ENCODE peak calls at places on chromosomes 2 and 18, in six cellular contexts. U is HuH-7; K is stimulated activated CD8-positive, alpha-beta memory T cell treated with anti-CD3 and anti-CD28 coated beads, Interleukin-7, amount 100 ng/mL, for 1 hour; R is body of pancreas; C is stimulated activated CD4-positive, alpha-beta T cell treated with anti-CD3 and anti-CD28 coated beads, Interleukin-1b, Interleukin-23, amount 100 ng/mL, for 24 hours; G is activated T-helper 1 cell treated with anti-CD3 and anti-CD28 coated beads, Interleukin-2, amount 50 U/mL, for 16 hours. V is an unnamed sample.

GRCh38 chr18:27750014-27750413 is 426.9 kb downstream of the CDH2 start:
- DNase-seq in K (no peak), G (no peak), R (peak; percentile 36), C (no peak), U (peak; percentile 31), V (no peak)

GRCh38 chr2:174218773-174219172 is 29.6 kb downstream of the OLA1 start:
- DNase-seq in K (no peak), U (no peak), G (no peak), R (no peak), C (no peak), V (no peak)

GRCh38 chr2:238875531-238876231 is 27.8 kb downstream of the TWIST2 start:
- DNase-seq in R (no peak), U (no peak), C (no peak), K (no peak), G (no peak), V (no peak)

GRCh38 chr18:74114206-74114605 is 33.4 kb downstream of the FBXO15 start:
- DNase-seq in U (no peak), C (no peak), R (no peak), G (no peak), K (no peak), V (no peak)

GRCh38 chr2:73134471-73134870 is 21.7 kb upstream of the RAB11FIP5 start:
- DNase-seq in K (no peak), R (no peak), C (no peak), U (no peak), G (no peak), V (no peak)

GRCh38 chr2:238128061-238129040 is 10.1 kb upstream of the KLHL30 start:
- DNase-seq in K (no peak), G (no peak), R (no peak), C (no peak), U (no peak), V (no peak)

GRCh38 chr2:156322681-156323211 is 9.8 kb downstream of the NR4A2 start:
- DNase-seq in R (no peak), C (no peak), G (no peak), U (no peak), K (no peak), V (peak; percentile 37)

GRCh38 chr2:63643486-63643885 is 54.7 kb downstream of the MDH1 start:
- DNase-seq in R (no peak), C (no peak), U (no peak), K (no peak), G (no peak), V (no peak)

GRCh38 chr2:116489944-116490343 is 1324.5 kb upstream of the DDX18 start:
- DNase-seq in R (no peak), K (no peak), U (no peak), C (no peak), G (no peak), V (no peak)

GRCh38 chr2:64857581-64858471 is 131.4 kb upstream of the SLC1A4 start:
- DNase-seq in C (no peak), G (no peak), U (no peak), K (no peak), R (peak; percentile 24), V (no peak)

GRCh38 chr18:63138469-63139340 is 180.9 kb downstream of the BCL2 start:
- DNase-seq in G (no peak), C (no peak), R (no peak), K (no peak), U (no peak), V (peak; percentile 42)

GRCh38 chr2:80303006-80303741 is 1.4 kb downstream of the LRRTM1 start:
- DNase-seq in K (no peak), R (no peak), C (no peak), G (no peak), U (no peak), V (no peak)

GRCh38 chr2:200742426-200742825 is 69.3 kb upstream of the BZW1 start:
- DNase-seq in R (no peak), U (no peak), G (no peak), C (no peak), K (no peak), V (no peak)

GRCh38 chr2:144351687-144352086 is 168.2 kb downstream of the ZEB2 start:
- DNase-seq in C (no peak), K (no peak), R (no peak), G (no peak), U (no peak), V (no peak)

GRCh38 chr2:31987454-31987853 is 23.4 kb downstream of the MEMO1 start:
- DNase-seq in K (no peak), U (no peak), G (no peak), R (no peak), C (no peak), V (no peak)

GRCh38 chr2:191012346-191012745 is 1.6 kb downstream of the STAT1 start:
- DNase-seq in K (no peak), R (no peak), U (no peak), G (no peak), C (no peak), V (no peak)

GRCh38 chr2:235675678-235676535 is 182.1 kb downstream of the AGAP1 start:
- DNase-seq in C (no peak), U (peak; percentile 24), G (no peak), K (no peak), R (no peak), V (no peak)

GRCh38 chr2:241555711-241556110 is 2.8 kb upstream of the BOK start:
- DNase-seq in U (no peak), R (no peak), C (no peak), K (no peak), G (no peak), V (no peak)

GRCh38 chr2:96506016-96506906 is 1.1 kb upstream of the NEURL3 start:
- DNase-seq in C (no peak), G (no peak), U (no peak), K (no peak), R (no peak), V (no peak)

GRCh38 chr2:72689579-72690170 is 136.2 kb downstream of the EXOC6B start:
- DNase-seq in G (no peak), U (no peak), K (no peak), C (no peak), R (no peak), V (no peak)

GRCh38 chr2:162840598-162841246 is 2.2 kb upstream of the KCNH7 start:
- DNase-seq in C (no peak), U (peak; percentile 47), G (no peak), K (no peak), R (peak; percentile 73), V (no peak)

GRCh38 chr2:84424152-84424551 is 34.9 kb downstream of the SUCLG1 start:
- DNase-seq in C (no peak), R (no peak), K (no peak), G (no peak), U (no peak), V (no peak)

GRCh38 chr2:63699549-63699839 is 110.7 kb downstream of the MDH1 start:
- DNase-seq in U (no peak), C (no peak), R (no peak), G (no peak), K (no peak), V (no peak)

GRCh38 chr2:168171069-168171762 is 76.2 kb downstream of the STK39 start:
- DNase-seq in R (no peak), U (no peak), C (no peak), G (no peak), K (no peak), V (no peak)

GRCh38 chr2:176533505-176534193 is 264.4 kb downstream of the MTX2 start:
- DNase-seq in U (no peak), G (no peak), K (no peak), R (no peak), C (no peak), V (no peak)

GRCh38 chr2:26522325-26523120 is 44.6 kb upstream of the OTOF start:
- DNase-seq in R (no peak), G (no peak), C (no peak), K (no peak), U (no peak), V (no peak)

GRCh38 chr2:191171708-191172355 is 21.0 kb upstream of the STAT4 start:
- DNase-seq in C (no peak), R (no peak), G (no peak), U (no peak), K (no peak), V (no peak)

V was measured in memory B cell.